ENCODE peak calls at places on chromosomes 11 and 22, in five cellular contexts. U, D, M, L and Q are unnamed samples.

GRCh38 chr11:11243790-11244469 is 109.1 kb downstream of the CSNK2A3 start:
- DNase-seq in L (peak; percentile 85), U (peak; percentile 6), D (peak; percentile 60), M (no peak), Q (peak; percentile 25)

GRCh38 chr11:114121138-114121537 is 61.6 kb downstream of the ZBTB16 start:
- DNase-seq in L (no peak), M (no peak), U (no peak), D (no peak), Q (no peak)

GRCh38 chr11:15629690-15630321 is 515.1 kb downstream of the INSC start:
- DNase-seq in M (no peak), L (peak; percentile 90), U (peak; percentile 42), D (no peak), Q (peak; percentile 42)

GRCh38 chr11:100774859-100775258 is 87.8 kb downstream of the ARHGAP42 start:
- DNase-seq in L (no peak), U (no peak), M (no peak), D (no peak), Q (no peak)

GRCh38 chr11:92978226-92979111 is 9.0 kb downstream of the MTNR1B start:
- DNase-seq in L (no peak), D (no peak), M (peak; percentile 37), U (no peak), Q (no peak)

GRCh38 chr11:11841605-11842425 is at the start of gene USP47:
- DNase-seq in L (peak; percentile 98), D (peak; percentile 96), M (peak; percentile 72), U (peak; percentile 87), Q (peak; percentile 87)

GRCh38 chr11:79040348-79040747 is 400.5 kb downstream of the TENM4 start:
- DNase-seq in D (no peak), U (peak; percentile 22), M (peak; percentile 83), L (no peak), Q (no peak)

GRCh38 chr22:19824197-19825015 is 30.3 kb downstream of the GNB1L start:
- DNase-seq in L (peak; percentile 37), U (no peak), M (no peak), D (no peak), Q (no peak)

GRCh38 chr11:17286332-17286731 is 9.8 kb downstream of the NUCB2 start:
- DNase-seq in U (no peak), M (no peak), D (no peak), L (no peak), Q (no peak)

GRCh38 chr11:45289369-45289768 is 3.2 kb upstream of the SYT13 start:
- DNase-seq in L (no peak), M (peak; percentile 83), D (no peak), U (peak; percentile 83), Q (peak; percentile 20)

GRCh38 chr11:62909107-62909894 is 11.9 kb downstream of the CHRM1 start:
- DNase-seq in U (peak; percentile 68), L (peak; percentile 98), M (peak; percentile 58), D (peak; percentile 75), Q (peak; percentile 70)

GRCh38 chr22:50625131-50625567 is 2.8 kb downstream of the ARSA start:
- DNase-seq in U (no peak), M (no peak), L (no peak), D (peak; percentile 54), Q (no peak)

GRCh38 chr11:92383430-92383829 is 158.8 kb downstream of the FAT3 start:
- DNase-seq in D (no peak), U (peak; percentile 52), M (peak; percentile 88), L (no peak), Q (peak; percentile 62)

GRCh38 chr11:117911694-117912093 is 17.5 kb downstream of the TMPRSS13 start:
- DNase-seq in U (no peak), D (no peak), L (peak; percentile 22), M (no peak), Q (no peak)

GRCh38 chr11:92432515-92432914 is 207.9 kb downstream of the FAT3 start:
- DNase-seq in M (no peak), L (no peak), U (no peak), D (no peak), Q (no peak)

GRCh38 chr11:23112987-23113886 is 253.0 kb upstream of the CCDC179 start:
- DNase-seq in L (peak; percentile 75), M (peak; percentile 48), U (peak; percentile 66), D (no peak), Q (peak; percentile 37)

GRCh38 chr11:125925247-125925740 is 20.6 kb upstream of the VSIG10L2 start:
- DNase-seq in D (no peak), U (no peak), M (no peak), L (peak; percentile 65), Q (no peak)

GRCh38 chr11:134248910-134249480 is 4.2 kb downstream of the THYN1 start:
- DNase-seq in D (no peak), U (no peak), L (no peak), M (no peak), Q (peak; percentile 34)

GRCh38 chr11:31160504-31161422 is 208.8 kb downstream of the DCDC1 start:
- DNase-seq in L (no peak), D (no peak), M (peak; percentile 0), U (peak; percentile 2), Q (no peak)

GRCh38 chr11:64742087-64742939 is 1.6 kb downstream of the RASGRP2 start:
- DNase-seq in M (no peak), D (no peak), L (peak; percentile 79), U (no peak), Q (peak; percentile 16)

GRCh38 chr11:64744544-64745218 is 739 bp upstream of the RASGRP2 start:
- DNase-seq in D (peak; percentile 65), U (no peak), L (no peak), M (no peak), Q (no peak)

GRCh38 chr11:64745219-64745522 is 1.2 kb upstream of the RASGRP2 start:
- DNase-seq in M (no peak), D (peak; percentile 89), U (no peak), L (peak; percentile 76), Q (peak; percentile 21)

GRCh38 chr11:64742940-64743590 is 877 bp downstream of the RASGRP2 start:
- DNase-seq in D (peak; percentile 93), U (peak; percentile 31), L (peak; percentile 90), M (no peak), Q (peak; percentile 70)

DNA sequence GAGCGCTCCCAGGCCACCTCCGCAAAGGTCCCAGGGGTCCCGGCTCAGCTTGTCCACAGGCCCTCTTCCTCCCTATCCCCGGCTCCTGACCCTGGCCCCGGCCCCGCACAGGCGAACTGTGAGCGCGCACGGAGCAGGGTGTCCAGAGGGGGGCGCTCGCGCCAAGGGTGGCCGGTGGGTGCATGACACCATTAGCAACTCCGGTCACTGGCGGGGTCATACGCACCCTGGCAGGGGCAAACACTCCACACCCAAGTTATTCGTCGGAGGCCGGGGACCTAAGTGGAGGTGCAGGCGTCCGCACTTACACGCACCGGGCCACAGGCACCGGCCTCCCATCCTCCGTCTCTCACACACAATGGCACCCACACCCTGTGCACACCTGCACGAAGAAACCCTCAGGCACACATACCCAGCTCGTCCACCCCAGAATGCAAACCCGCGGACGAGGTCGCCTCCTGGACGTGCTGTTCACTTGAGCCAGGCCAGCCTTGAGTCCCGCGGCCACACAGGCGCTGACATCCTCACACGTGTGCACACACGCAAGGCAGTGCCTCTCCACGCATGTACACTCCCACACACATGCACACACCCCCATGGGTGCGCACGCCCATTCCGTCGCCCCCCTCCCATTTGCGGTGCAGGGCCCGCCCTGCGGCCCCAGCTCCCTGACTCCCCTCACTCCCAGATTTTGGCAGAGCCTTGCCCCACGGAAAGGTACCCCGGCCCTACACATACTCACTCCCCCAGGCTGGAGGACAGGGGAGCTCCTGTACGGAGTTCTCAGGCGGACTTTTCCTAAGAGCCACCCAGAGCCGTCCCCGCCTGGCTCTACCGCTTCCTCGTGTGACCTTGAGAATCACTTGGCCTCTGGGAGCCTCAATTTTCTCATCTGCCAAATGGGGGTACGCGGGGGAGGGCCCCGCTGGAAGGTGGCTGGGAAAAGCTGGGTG is at the start of gene RASGRP2:
- DNase-seq in D (peak; percentile 94), M (peak; percentile 25), U (peak; percentile 24), L (peak; percentile 95), Q (peak; percentile 59)
- H3K4me3 ChIP-seq in D (peak within 1 kb of the TSS; percentile 76), M (no peak within 1 kb of the TSS), U (peak within 1 kb of the TSS; percentile 8), L (peak within 1 kb of the TSS; percentile 45), Q (peak within 1 kb of the TSS; percentile 67)

DNA sequence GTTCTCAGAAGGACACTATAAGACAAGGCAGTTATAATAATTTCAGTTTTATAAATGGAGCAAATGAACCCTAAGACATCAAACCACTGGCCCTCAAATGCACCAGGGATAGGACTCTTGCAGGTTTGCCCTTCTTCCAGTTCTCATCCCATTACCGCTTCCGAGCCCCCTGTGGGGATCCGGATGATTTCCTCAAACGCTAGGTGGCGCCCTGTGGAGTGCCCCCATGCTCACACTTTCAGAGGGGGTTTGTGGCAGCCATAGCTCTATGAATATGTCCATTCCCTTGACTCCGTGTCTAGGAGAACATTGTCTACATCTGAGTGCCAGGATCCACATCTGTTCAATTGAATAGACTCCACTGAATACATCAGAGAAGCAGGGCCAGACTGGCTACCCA is 816.3 kb downstream of the NTM start:
- DNase-seq in M (no peak), U (no peak), D (no peak), L (peak; percentile 75), Q (no peak)
- TF ChIP-seq CTCF in M (no peak), U (peak; percentile 24), D (no peak), L (peak; percentile 77), Q (no peak)

DNA sequence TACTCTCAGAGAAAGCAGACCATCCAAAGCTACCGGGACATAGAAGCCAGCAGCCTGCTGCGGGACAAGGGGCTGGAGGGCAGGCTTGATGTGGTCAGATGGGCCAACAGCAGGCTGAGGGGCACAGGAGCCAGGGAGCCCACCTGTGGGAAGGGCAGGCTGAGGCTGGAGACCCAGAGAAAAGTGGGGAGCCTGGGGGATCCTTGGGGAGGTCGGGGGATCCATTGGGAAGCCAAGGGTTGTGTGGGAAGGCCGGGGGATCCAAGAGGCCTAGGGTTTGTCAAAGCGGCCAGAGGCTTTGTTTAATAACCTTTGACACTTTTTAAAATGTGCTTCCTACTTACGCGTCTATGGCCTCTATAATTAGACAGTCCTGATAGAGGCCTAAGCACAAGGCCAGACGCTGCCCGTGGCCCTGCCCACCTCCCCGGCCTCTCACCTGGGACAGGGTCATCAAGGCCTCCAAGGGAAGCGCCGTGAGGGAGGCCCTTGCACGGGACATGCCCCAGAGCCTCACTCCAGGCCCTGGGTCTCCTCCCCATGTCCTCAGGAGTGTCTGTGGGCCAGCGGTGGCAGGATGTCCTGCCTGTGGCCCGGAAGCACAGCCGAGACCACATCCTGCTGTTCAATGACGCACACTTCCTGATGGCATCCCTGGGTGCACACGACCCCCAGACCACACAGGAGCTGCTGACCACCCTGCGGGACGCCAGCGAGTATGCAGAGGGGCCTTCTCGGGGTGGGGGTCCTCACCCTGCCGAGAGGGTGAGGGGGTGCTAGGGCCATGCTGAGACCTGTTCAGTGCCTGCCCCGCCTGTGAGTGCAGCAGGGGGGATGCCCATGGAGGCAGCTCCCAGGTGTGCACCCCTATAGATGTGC is 8.6 kb upstream of the GTSE1 start:
- DNase-seq in M (no peak), L (no peak), D (peak; percentile 74), U (no peak), Q (no peak)
- H3K4me3 ChIP-seq in M (no peak overlapping the region), L (no peak overlapping the region), D (peak overlapping the region; percentile 38), U (no peak overlapping the region), Q (no peak overlapping the region)

DNA sequence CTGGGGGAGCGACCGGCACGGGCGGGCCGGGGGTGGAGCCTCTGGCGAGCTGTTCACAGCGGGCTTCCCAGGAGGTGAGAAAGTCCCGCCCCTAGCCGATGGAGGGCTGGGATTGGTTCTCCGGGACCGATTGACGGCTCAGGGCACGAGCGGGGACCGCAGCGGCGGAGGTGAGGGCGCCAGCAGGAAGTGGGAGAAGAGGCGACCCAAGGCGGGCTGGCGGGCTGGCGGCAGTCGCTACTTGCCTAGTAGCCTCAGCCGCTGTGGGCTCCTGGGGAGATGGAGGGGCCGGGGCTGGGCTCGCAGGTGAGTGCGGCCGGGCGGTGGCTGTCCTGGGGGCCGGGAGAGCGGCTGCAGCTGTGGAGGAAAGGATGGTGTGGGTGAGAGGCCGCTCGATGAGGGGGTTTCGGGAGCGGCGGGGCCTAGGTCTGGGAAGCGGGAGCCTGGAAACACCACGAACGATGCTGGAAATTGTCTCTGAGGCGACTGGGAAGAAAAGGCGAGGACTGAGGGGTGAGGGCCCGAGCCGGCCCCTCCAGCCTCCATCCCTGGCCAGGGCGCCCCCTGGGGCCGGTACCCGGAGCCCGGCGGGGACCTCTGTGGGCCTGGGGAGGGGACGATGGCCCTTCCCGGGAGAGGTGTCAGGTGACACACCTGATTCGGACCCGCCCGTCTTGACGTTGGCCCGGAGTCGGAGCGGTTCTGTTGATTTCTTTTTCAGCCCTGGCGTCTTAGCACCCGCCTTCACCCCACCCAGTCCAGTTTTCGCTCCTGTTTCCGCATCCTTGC is at the start of gene ZDHHC13:
- DNase-seq in U (peak; percentile 82), D (peak; percentile 92), M (peak; percentile 68), L (peak; percentile 99), Q (peak; percentile 86)
- TF ChIP-seq CTCF in U (peak; percentile 43), D (no peak), M (peak; percentile 26), L (peak; percentile 67), Q (peak; percentile 41)